ENCODE peak calls at places on chromosomes 7 and 10, in five cellular contexts. I is H1, K is HCT116, C is transverse colon, E is upper lobe of left lung. V is an unnamed sample.

GRCh38 chr7:46145412-46145811 is 224.3 kb upstream of the IGFBP3 start:
- DNase-seq in K (no peak), C (no peak), E (no peak), I (peak), V (no peak)

GRCh38 chr10:132788831-132789219 is 2.9 kb upstream of the NKX6-2 start:
- DNase-seq in C (no peak), I (no peak), K (no peak), E (no peak), V (no peak)

GRCh38 chr10:1119027-1119426 is 62.8 kb downstream of the WDR37 start:
- DNase-seq in C (no peak), I (no peak), K (no peak), E (no peak), V (no peak)

GRCh38 chr7:86784765-86785164 is 141.1 kb downstream of the GRM3 start:
- DNase-seq in E (no peak), C (no peak), K (no peak), I (no peak), V (no peak)

GRCh38 chr7:29444267-29444666 is 119.4 kb upstream of the PRR15 start:
- DNase-seq in C (no peak), I (no peak), E (no peak), K (no peak), V (no peak)

GRCh38 chr7:16739863-16740622 is 13.5 kb upstream of the TSPAN13 start:
- DNase-seq in I (no peak), K (peak), E (no peak), C (peak), V (no peak)

GRCh38 chr10:120456626-120457430 is at the start of gene PLPP4:
- DNase-seq in K (no peak), I (no peak), C (no peak), E (peak), V (no peak)

GRCh38 chr10:17029581-17030271 is 99.9 kb downstream of the CUBN start:
- DNase-seq in C (peak), K (peak), E (no peak), I (no peak), V (no peak)

GRCh38 chr7:155276800-155277375 is 20.8 kb upstream of the INSIG1 start:
- DNase-seq in C (no peak), K (no peak), E (peak), I (no peak), V (no peak)

GRCh38 chr10:44724415-44725174 is 186.5 kb upstream of the TMEM72 start:
- DNase-seq in K (no peak), C (no peak), I (no peak), E (no peak), V (no peak)

GRCh38 chr10:58967551-58968418 is 208.7 kb upstream of the PHYHIPL start:
- DNase-seq in C (no peak), I (peak), K (no peak), E (peak), V (no peak)

DNA sequence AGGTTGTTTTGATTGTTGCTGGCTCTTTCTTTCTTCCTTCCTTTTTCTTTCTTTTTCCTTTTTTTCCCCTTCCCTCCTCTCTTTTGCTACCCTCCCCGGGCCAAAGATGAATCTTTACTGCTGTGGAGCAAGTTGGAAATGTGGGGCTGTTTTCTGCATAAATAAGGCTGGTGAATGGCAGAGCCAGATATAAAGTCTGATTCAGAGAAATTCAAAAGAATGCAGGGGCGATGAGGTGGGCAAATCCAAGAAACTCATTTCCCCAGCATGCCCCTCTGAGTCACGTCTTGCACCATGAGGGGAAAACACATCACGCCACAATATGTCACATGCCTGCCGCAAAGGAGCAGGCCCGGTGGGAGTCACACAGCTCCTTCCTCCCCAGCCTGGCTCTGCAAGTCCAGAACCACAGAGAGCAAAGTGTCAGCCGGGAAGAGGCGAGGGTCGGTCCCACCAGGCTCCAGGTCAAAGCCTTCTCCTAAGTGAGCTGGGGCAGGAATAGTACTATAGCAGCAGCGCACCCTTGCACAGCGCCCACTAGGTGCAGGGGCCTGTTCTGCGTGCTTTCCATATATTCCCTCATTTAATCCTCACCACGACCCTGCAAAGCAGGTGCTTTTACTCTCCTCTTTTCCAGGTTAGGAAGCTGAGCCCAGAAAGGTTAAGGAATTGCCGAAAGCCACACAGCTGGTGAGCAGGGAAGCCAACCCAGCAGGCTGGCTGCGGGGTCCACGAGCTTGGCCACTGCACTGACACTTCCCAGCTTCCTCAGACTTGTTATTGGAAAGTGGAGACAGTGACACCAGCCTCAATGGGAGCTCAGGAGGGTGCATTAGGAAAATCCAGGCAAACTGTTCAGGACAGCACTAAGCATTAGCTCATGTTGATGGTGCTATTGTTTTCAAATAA is 94.1 kb upstream of the ZMIZ1 start:
- DNase-seq in E (no peak), I (peak), C (peak), K (peak), V (peak)
- TF ChIP-seq POLR2AphosphoS5 in E (peak), I (peak), C (peak), K (peak), V (no peak)

DNA sequence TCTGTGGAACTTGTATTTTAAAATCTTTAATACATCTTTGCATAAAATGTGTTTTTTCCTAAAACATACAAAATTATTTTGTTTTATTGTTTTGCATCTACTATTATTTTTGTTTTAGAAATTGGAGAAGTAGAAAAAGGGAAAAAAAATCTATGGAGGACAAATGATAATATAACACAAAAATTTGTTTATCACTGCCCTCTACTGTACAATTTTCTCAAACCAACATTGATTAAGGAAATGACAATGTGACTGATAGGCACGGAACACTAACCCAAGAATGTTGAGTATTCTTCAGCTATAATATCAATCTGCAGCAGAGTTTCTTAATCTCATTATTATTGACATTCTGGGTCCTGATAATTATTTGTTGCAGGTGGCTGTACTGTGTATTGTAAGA is 9.5 kb upstream of the ING3 start:
- DNase-seq in E (no peak), K (peak), I (no peak), C (no peak), V (no peak)
- TF ChIP-seq CTCF in E (peak), K (peak), I (peak), C (peak), V (no peak)

GRCh38 chr7:37031571-37032257 is 307.4 kb upstream of the AOAH start:
- DNase-seq in I (peak), E (no peak), K (peak), C (peak), V (no peak)
- TF ChIP-seq POLR2AphosphoS5 in I (no peak), E (peak), K (peak), C (peak), V (peak)

GRCh38 chr7:7764515-7765138 is 46.2 kb upstream of the RPA3 start:
- DNase-seq in C (no peak), K (no peak), E (no peak), I (no peak), V (no peak)
- TF ChIP-seq CTCF in C (no peak), K (no peak), E (no peak), I (no peak), V (no peak)

V was measured in vagina.